ENCODE peak calls at places on chromosomes 12 and 14, in six cellular contexts. I, A, K, E, L and Z are unnamed samples.

GRCh38 chr14:67553547-67553946 is 20.5 kb downstream of the PLEKHH1 start:
- DNase-seq in I (no peak), A (no peak), E (no peak), K (no peak), L (no peak), Z (no peak)

GRCh38 chr12:52347016-52347415 is 20.3 kb downstream of the KRT85 start:
- DNase-seq in A (no peak), E (no peak), I (no peak), L (no peak), K (no peak), Z (no peak)

GRCh38 chr12:110244829-110245228 is 36.2 kb upstream of the ATP2A2 start:
- DNase-seq in E (no peak), A (no peak), K (no peak), I (no peak), L (no peak), Z (no peak)

GRCh38 chr14:50318031-50318626 is 6.0 kb downstream of the DMAC2L start:
- DNase-seq in A (no peak), K (no peak), E (peak; percentile 14), I (no peak), L (no peak), Z (peak; percentile 70)

GRCh38 chr12:58584885-58585284 is 335.4 kb downstream of the LRIG3 start:
- DNase-seq in A (no peak), L (no peak), E (no peak), K (no peak), I (no peak), Z (no peak)

GRCh38 chr12:116018282-116018681 is 259.2 kb downstream of the MED13L start:
- DNase-seq in L (no peak), A (no peak), K (no peak), I (no peak), E (no peak), Z (no peak)

GRCh38 chr14:102192840-102193502 is 53.3 kb downstream of the WDR20 start:
- DNase-seq in L (no peak), A (no peak), E (no peak), I (no peak), K (no peak), Z (no peak)

GRCh38 chr14:32109676-32110075 is 32.6 kb downstream of the ARHGAP5 start:
- DNase-seq in I (no peak), L (no peak), E (no peak), A (no peak), K (no peak), Z (peak; percentile 82)

GRCh38 chr12:51181558-51181957 is 8.6 kb upstream of the TFCP2 start:
- DNase-seq in K (no peak), E (no peak), I (no peak), A (no peak), L (no peak), Z (no peak)

GRCh38 chr12:104701756-104702155 is 245.0 kb downstream of the CHST11 start:
- DNase-seq in K (no peak), L (no peak), I (no peak), A (no peak), E (no peak), Z (no peak)

GRCh38 chr12:117907108-117907689 is 61.6 kb downstream of the KSR2 start:
- DNase-seq in A (no peak), I (no peak), L (no peak), K (no peak), E (no peak), Z (no peak)

GRCh38 chr12:107352347-107353081 is 259.2 kb upstream of the CRY1 start:
- DNase-seq in E (no peak), K (no peak), L (no peak), I (peak; percentile 59), A (no peak), Z (no peak)

GRCh38 chr12:64392221-64392620 is 1.7 kb upstream of the C12orf56 start:
- DNase-seq in L (no peak), I (no peak), A (no peak), E (peak; percentile 39), K (no peak), Z (peak; percentile 71)

GRCh38 chr14:95197498-95198010 is 40.2 kb upstream of the DICER1 start:
- DNase-seq in E (no peak), L (no peak), A (no peak), I (no peak), K (no peak), Z (no peak)

GRCh38 chr14:76773956-76774355 is 12.7 kb downstream of the VASH1 start:
- DNase-seq in E (no peak), L (no peak), I (no peak), K (no peak), A (peak; percentile 7), Z (no peak)

GRCh38 chr12:116731801-116732200 is 6.1 kb downstream of the SPRING1 start:
- DNase-seq in E (no peak), L (no peak), A (no peak), K (peak; percentile 30), I (no peak), Z (no peak)

GRCh38 chr12:3311027-3311402 is 180.0 kb upstream of the PRMT8 start:
- DNase-seq in K (no peak), E (peak; percentile 65), A (peak; percentile 53), L (no peak), I (no peak), Z (no peak)

GRCh38 chr12:3933074-3933818 is 60.0 kb upstream of the PARP11 start:
- DNase-seq in L (no peak), K (no peak), E (no peak), A (no peak), I (peak; percentile 12), Z (no peak)

GRCh38 chr12:12365931-12366431 is 9.1 kb downstream of the BORCS5 start:
- DNase-seq in E (no peak), K (no peak), L (no peak), I (no peak), A (no peak), Z (no peak)

GRCh38 chr12:96399081-96399918 is 939 bp downstream of the CDK17 start:
- DNase-seq in L (peak; percentile 51), A (peak; percentile 80), E (peak; percentile 66), K (peak; percentile 84), I (peak; percentile 81), Z (peak; percentile 85)

GRCh38 chr14:102541771-102542170 is 32.2 kb upstream of the ANKRD9 start:
- DNase-seq in E (no peak), L (no peak), I (no peak), K (no peak), A (no peak), Z (no peak)

GRCh38 chr12:120265483-120266179 is at the start of gene PXN:
- DNase-seq in E (peak; percentile 67), K (peak; percentile 93), L (peak; percentile 95), A (peak; percentile 79), I (peak; percentile 90), Z (peak; percentile 92)

GRCh38 chr12:97283297-97283696 is 179.3 kb upstream of the RMST start:
- DNase-seq in A (no peak), I (peak; percentile 11), L (no peak), E (no peak), K (no peak), Z (no peak)

GRCh38 chr14:99381688-99382060 is 99.0 kb downstream of the SETD3 start:
- DNase-seq in E (no peak), L (no peak), K (no peak), I (no peak), A (no peak), Z (no peak)

GRCh38 chr14:64591809-64592208 is 42.0 kb downstream of the PPP1R36 start:
- DNase-seq in L (no peak), A (no peak), K (no peak), I (no peak), E (no peak), Z (no peak)

GRCh38 chr14:102817942-102818940 is 41.0 kb downstream of the TRAF3 start:
- DNase-seq in E (no peak), K (no peak), A (no peak), I (no peak), L (no peak), Z (peak; percentile 23)

GRCh38 chr14:53509845-53510244 is 356.7 kb upstream of the DDHD1 start:
- DNase-seq in A (peak; percentile 45), I (no peak), L (no peak), K (peak; percentile 65), E (no peak), Z (peak; percentile 85)

GRCh38 chr12:121111684-121112083 is 21.0 kb upstream of the P2RX7 start:
- DNase-seq in I (no peak), A (no peak), L (no peak), E (no peak), K (no peak), Z (no peak)

GRCh38 chr12:130581782-130582181 is 134.3 kb downstream of the RIMBP2 start:
- DNase-seq in A (no peak), I (no peak), E (no peak), L (no peak), K (no peak), Z (no peak)

GRCh38 chr12:123250471-123251383 is 17.5 kb downstream of the MTRFR start:
- DNase-seq in L (no peak), K (no peak), I (no peak), A (peak; percentile 95), E (peak; percentile 92), Z (no peak)